ENCODE peak calls at places on chromosomes 3 and 15, in six cellular contexts. One of them, this sample, is unnamed. For H3K9me3, the result is how much of the 10 kb centered on the place peaks cover.

GRCh38 chr15:62059818-62060115 is 480 bp downstream of the VPS13C start:
- DNase-seq in pancreas: no peak
- DNase-seq in mucosa of descending colon: peak
- DNase-seq in DND-41: peak
- DNase-seq in H9: no peak
- DNase-seq in A549: peak
- DNase-seq in this sample: peak

GRCh38 chr3:113436794-113437193 is 4.5 kb downstream of the CFAP44 start:
- DNase-seq in DND-41: no peak
- DNase-seq in pancreas: no peak
- DNase-seq in H9: no peak
- DNase-seq in mucosa of descending colon: no peak
- DNase-seq in A549: no peak
- DNase-seq in this sample: no peak

GRCh38 chr15:55526559-55527036 is 18.6 kb upstream of the DNAAF4 start:
- DNase-seq in mucosa of descending colon: no peak
- DNase-seq in A549: peak
- DNase-seq in H9: peak
- DNase-seq in pancreas: no peak
- DNase-seq in DND-41: peak
- DNase-seq in this sample: peak

GRCh38 chr15:69780374-69780773 is 317.3 kb downstream of the TLE3 start:
- DNase-seq in A549: no peak
- DNase-seq in pancreas: no peak
- DNase-seq in DND-41: no peak
- DNase-seq in mucosa of descending colon: no peak
- DNase-seq in H9: no peak
- DNase-seq in this sample: no peak

GRCh38 chr3:71930056-71930991 is 145.4 kb upstream of the PROK2 start:
- DNase-seq in H9: peak
- DNase-seq in A549: peak
- DNase-seq in pancreas: no peak
- DNase-seq in DND-41: peak
- DNase-seq in mucosa of descending colon: no peak
- DNase-seq in this sample: no peak

GRCh38 chr3:166274342-166274741 is 437.1 kb upstream of the BCHE start:
- DNase-seq in DND-41: no peak
- DNase-seq in mucosa of descending colon: no peak
- DNase-seq in pancreas: no peak
- DNase-seq in H9: no peak
- DNase-seq in A549: no peak
- DNase-seq in this sample: no peak

GRCh38 chr3:30970183-30970582 is 75.7 kb upstream of the GADL1 start:
- DNase-seq in mucosa of descending colon: no peak
- DNase-seq in pancreas: no peak
- DNase-seq in DND-41: peak
- DNase-seq in A549: no peak
- DNase-seq in H9: no peak
- DNase-seq in this sample: no peak

GRCh38 chr3:41521000-41521655 is 321.8 kb downstream of the CTNNB1 start:
- DNase-seq in DND-41: no peak
- DNase-seq in A549: no peak
- DNase-seq in mucosa of descending colon: no peak
- DNase-seq in H9: no peak
- DNase-seq in pancreas: no peak
- DNase-seq in this sample: peak

GRCh38 chr3:124322309-124322880 is 330.5 kb upstream of the ROPN1 start:
- DNase-seq in pancreas: no peak
- DNase-seq in DND-41: no peak
- DNase-seq in A549: no peak
- DNase-seq in mucosa of descending colon: no peak
- DNase-seq in H9: no peak
- DNase-seq in this sample: no peak

GRCh38 chr3:172378439-172378838 is 69.8 kb downstream of the GHSR start:
- DNase-seq in pancreas: no peak
- DNase-seq in DND-41: no peak
- DNase-seq in H9: no peak
- DNase-seq in mucosa of descending colon: no peak
- DNase-seq in A549: no peak
- DNase-seq in this sample: no peak

DNA sequence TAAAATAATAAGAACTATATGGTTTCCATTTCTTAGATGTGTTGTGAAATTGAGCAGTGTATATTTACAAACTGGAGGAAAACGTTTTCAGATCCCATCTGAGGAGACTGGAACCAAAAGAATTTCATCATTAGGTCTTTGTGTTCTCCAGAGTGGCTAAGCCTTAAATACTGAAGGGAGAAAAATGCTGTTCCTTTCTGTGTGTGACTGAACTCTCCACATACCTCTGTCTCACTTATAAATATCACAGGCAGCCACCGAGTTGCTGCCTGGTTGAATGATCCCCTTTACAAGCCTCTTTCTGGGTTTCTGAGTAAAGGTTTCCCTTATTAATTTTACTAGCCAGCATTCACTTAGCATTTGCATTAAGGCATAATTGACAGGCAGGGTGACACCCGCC is 913.9 kb upstream of the NR2F2 start:
- DNase-seq in DND-41: no peak
- DNase-seq in H9: no peak
- DNase-seq in A549: no peak
- DNase-seq in mucosa of descending colon: no peak
- DNase-seq in pancreas: no peak
- DNase-seq in this sample: no peak
- H3K9me3 ChIP-seq in DND-41: under half
- H3K9me3 ChIP-seq in H9: under half
- H3K9me3 ChIP-seq in A549: under half
- H3K9me3 ChIP-seq in mucosa of descending colon: under half
- H3K9me3 ChIP-seq in pancreas: under half
- H3K9me3 ChIP-seq in this sample: under half

GRCh38 chr15:26561130-26561529 is 211.7 kb downstream of the GABRB3 start:
- DNase-seq in A549: no peak
- DNase-seq in pancreas: no peak
- DNase-seq in H9: no peak
- DNase-seq in mucosa of descending colon: no peak
- DNase-seq in DND-41: no peak
- DNase-seq in this sample: no peak
- H3K9me3 ChIP-seq in A549: under half
- H3K9me3 ChIP-seq in pancreas: under half
- H3K9me3 ChIP-seq in H9: under half
- H3K9me3 ChIP-seq in mucosa of descending colon: half or more
- H3K9me3 ChIP-seq in DND-41: under half
- H3K9me3 ChIP-seq in this sample: under half

DNA sequence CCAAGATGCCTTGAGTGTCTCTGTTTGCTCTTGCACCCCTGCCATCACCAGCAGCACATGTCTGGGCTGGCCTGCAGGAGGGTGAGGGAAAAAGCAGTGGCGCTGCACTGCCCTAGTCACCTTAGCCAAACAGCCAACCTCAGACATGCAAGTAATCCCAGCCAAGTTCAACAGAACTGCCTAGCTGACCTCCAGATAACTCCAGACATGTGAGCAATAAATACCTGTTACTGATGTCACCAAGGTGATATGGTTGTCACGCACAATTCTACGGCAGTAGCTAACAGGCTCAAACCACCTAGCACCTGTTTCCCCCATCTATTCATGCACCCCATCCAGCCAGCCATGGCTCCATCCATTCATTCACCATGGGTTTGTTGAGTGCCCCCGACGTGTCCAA is 99.9 kb downstream of the SRGAP3 start:
- DNase-seq in H9: no peak
- DNase-seq in DND-41: no peak
- DNase-seq in mucosa of descending colon: no peak
- DNase-seq in A549: no peak
- DNase-seq in pancreas: no peak
- DNase-seq in this sample: no peak
- H3K9me3 ChIP-seq in H9: under half
- H3K9me3 ChIP-seq in DND-41: under half
- H3K9me3 ChIP-seq in mucosa of descending colon: under half
- H3K9me3 ChIP-seq in A549: under half
- H3K9me3 ChIP-seq in pancreas: under half
- H3K9me3 ChIP-seq in this sample: under half

DNA sequence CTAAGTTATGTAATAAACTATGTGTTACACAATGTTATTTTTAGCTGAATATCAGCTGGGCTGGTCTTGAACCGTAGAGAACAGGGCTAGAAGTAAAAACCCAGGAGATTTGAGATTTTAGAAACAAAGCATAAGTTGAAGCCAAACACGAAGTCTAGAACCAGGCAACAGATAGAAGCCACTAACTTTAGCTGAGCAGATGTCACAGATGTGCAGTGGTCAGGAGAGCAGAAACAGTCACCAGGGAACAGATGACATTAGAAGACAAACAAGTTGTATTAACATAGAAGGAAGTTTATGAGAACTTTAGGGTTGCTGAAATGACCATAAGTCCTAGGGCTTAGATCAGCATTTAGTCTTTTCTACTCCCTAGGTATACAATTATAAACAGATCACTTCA is 731.0 kb downstream of the ZNF385D start:
- DNase-seq in mucosa of descending colon: no peak
- DNase-seq in H9: no peak
- DNase-seq in A549: no peak
- DNase-seq in pancreas: no peak
- DNase-seq in DND-41: no peak
- DNase-seq in this sample: no peak
- H3K9me3 ChIP-seq in mucosa of descending colon: under half
- H3K9me3 ChIP-seq in H9: under half
- H3K9me3 ChIP-seq in A549: under half
- H3K9me3 ChIP-seq in pancreas: under half
- H3K9me3 ChIP-seq in DND-41: under half
- H3K9me3 ChIP-seq in this sample: under half

DNA sequence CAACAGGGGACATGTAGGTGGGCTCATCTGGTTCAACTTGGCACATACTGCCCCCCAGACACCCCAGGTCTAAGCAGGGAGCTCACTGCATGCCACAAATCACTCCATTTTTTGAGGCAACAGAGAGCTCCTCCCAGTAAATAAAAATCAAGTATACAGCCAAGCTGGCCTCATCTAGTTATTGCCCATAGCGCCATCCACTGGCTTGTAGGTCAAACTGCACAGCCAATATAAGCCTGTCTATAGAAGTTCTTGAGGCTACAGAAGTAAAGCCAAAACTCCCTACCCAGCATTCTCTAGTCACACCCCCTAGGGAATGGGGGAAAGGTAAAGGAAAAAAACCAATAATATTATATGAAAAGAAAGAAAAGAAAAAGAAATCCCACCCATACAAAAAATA is 453.7 kb downstream of the ZNF385D start:
- DNase-seq in mucosa of descending colon: no peak
- DNase-seq in A549: no peak
- DNase-seq in pancreas: no peak
- DNase-seq in DND-41: no peak
- DNase-seq in H9: no peak
- DNase-seq in this sample: no peak
- H3K9me3 ChIP-seq in mucosa of descending colon: under half
- H3K9me3 ChIP-seq in A549: under half
- H3K9me3 ChIP-seq in pancreas: under half
- H3K9me3 ChIP-seq in DND-41: under half
- H3K9me3 ChIP-seq in H9: under half
- H3K9me3 ChIP-seq in this sample: under half